ENCODE peak calls at places on chromosomes 7 and 10, in six cellular contexts. One of them, this sample, is unnamed.

GRCh38 chr7:141551080-141551772 is at the start of gene AGK:
- DNase-seq in lower lobe of right lung: peak; percentile 78
- DNase-seq in tibial artery: peak; percentile 76
- DNase-seq in suprapubic skin: peak; percentile 74
- DNase-seq in AG10803: peak; percentile 76
- DNase-seq in dorsolateral prefrontal cortex: peak; percentile 62
- DNase-seq in this sample: peak; percentile 36

GRCh38 chr7:25517906-25518305 is 289.6 kb upstream of the NPVF start:
- DNase-seq in lower lobe of right lung: no peak
- DNase-seq in tibial artery: no peak
- DNase-seq in suprapubic skin: no peak
- DNase-seq in AG10803: no peak
- DNase-seq in dorsolateral prefrontal cortex: no peak
- DNase-seq in this sample: no peak

GRCh38 chr7:158353606-158354570 is 233.7 kb downstream of the PTPRN2 start:
- DNase-seq in lower lobe of right lung: no peak
- DNase-seq in tibial artery: peak; percentile 23
- DNase-seq in suprapubic skin: peak; percentile 25
- DNase-seq in AG10803: no peak
- DNase-seq in dorsolateral prefrontal cortex: peak; percentile 23
- DNase-seq in this sample: no peak

GRCh38 chr10:16116404-16117304 is 256.3 kb upstream of the MINDY3 start:
- DNase-seq in lower lobe of right lung: no peak
- DNase-seq in tibial artery: no peak
- DNase-seq in suprapubic skin: no peak
- DNase-seq in AG10803: peak; percentile 43
- DNase-seq in dorsolateral prefrontal cortex: no peak
- DNase-seq in this sample: no peak

GRCh38 chr7:99386584-99387238 is 12.2 kb downstream of the ARPC1B start:
- DNase-seq in lower lobe of right lung: no peak
- DNase-seq in tibial artery: no peak
- DNase-seq in suprapubic skin: no peak
- DNase-seq in AG10803: peak; percentile 41
- DNase-seq in dorsolateral prefrontal cortex: no peak
- DNase-seq in this sample: no peak

GRCh38 chr7:17362439-17363095 is 64.1 kb downstream of the AHR start:
- DNase-seq in lower lobe of right lung: no peak
- DNase-seq in tibial artery: no peak
- DNase-seq in suprapubic skin: peak; percentile 59
- DNase-seq in AG10803: peak; percentile 69
- DNase-seq in dorsolateral prefrontal cortex: no peak
- DNase-seq in this sample: no peak

GRCh38 chr10:99888623-99889022 is 106.2 kb downstream of the ABCC2 start:
- DNase-seq in lower lobe of right lung: no peak
- DNase-seq in tibial artery: no peak
- DNase-seq in suprapubic skin: no peak
- DNase-seq in AG10803: peak; percentile 78
- DNase-seq in dorsolateral prefrontal cortex: no peak
- DNase-seq in this sample: no peak

GRCh38 chr10:113305871-113306270 is 247.0 kb upstream of the HABP2 start:
- DNase-seq in lower lobe of right lung: no peak
- DNase-seq in tibial artery: no peak
- DNase-seq in suprapubic skin: no peak
- DNase-seq in AG10803: peak; percentile 76
- DNase-seq in dorsolateral prefrontal cortex: no peak
- DNase-seq in this sample: no peak

GRCh38 chr10:15719899-15720634 is at the start of gene ITGA8:
- DNase-seq in lower lobe of right lung: no peak
- DNase-seq in tibial artery: peak; percentile 85
- DNase-seq in suprapubic skin: no peak
- DNase-seq in AG10803: peak; percentile 33
- DNase-seq in dorsolateral prefrontal cortex: no peak
- DNase-seq in this sample: no peak

GRCh38 chr7:38178695-38179344 is 775 bp downstream of the STARD3NL start:
- DNase-seq in lower lobe of right lung: no peak
- DNase-seq in tibial artery: no peak
- DNase-seq in suprapubic skin: no peak
- DNase-seq in AG10803: peak; percentile 45
- DNase-seq in dorsolateral prefrontal cortex: no peak
- DNase-seq in this sample: no peak

GRCh38 chr10:88114368-88114767 is 250.9 kb downstream of the PTEN start:
- DNase-seq in lower lobe of right lung: peak; percentile 60
- DNase-seq in tibial artery: peak; percentile 76
- DNase-seq in suprapubic skin: no peak
- DNase-seq in AG10803: no peak
- DNase-seq in dorsolateral prefrontal cortex: no peak
- DNase-seq in this sample: no peak

GRCh38 chr7:631291-631711 is 95.2 kb upstream of the DNAAF5 start:
- DNase-seq in lower lobe of right lung: no peak
- DNase-seq in tibial artery: no peak
- DNase-seq in suprapubic skin: no peak
- DNase-seq in AG10803: no peak
- DNase-seq in dorsolateral prefrontal cortex: peak; percentile 30
- DNase-seq in this sample: no peak

GRCh38 chr10:91908358-91909177 is 718 bp downstream of the FGFBP3 start:
- DNase-seq in lower lobe of right lung: peak; percentile 83
- DNase-seq in tibial artery: peak; percentile 85
- DNase-seq in suprapubic skin: peak; percentile 74
- DNase-seq in AG10803: peak; percentile 70
- DNase-seq in dorsolateral prefrontal cortex: peak; percentile 69
- DNase-seq in this sample: no peak

GRCh38 chr10:11578802-11579255 is 32.6 kb downstream of the USP6NL start:
- DNase-seq in lower lobe of right lung: no peak
- DNase-seq in tibial artery: no peak
- DNase-seq in suprapubic skin: no peak
- DNase-seq in AG10803: no peak
- DNase-seq in dorsolateral prefrontal cortex: no peak
- DNase-seq in this sample: no peak

GRCh38 chr10:17984056-17984455 is 32.3 kb downstream of the SLC39A12 start:
- DNase-seq in lower lobe of right lung: no peak
- DNase-seq in tibial artery: no peak
- DNase-seq in suprapubic skin: no peak
- DNase-seq in AG10803: peak; percentile 70
- DNase-seq in dorsolateral prefrontal cortex: no peak
- DNase-seq in this sample: no peak

GRCh38 chr7:104328970-104329825 is 795 bp downstream of the LHFPL3 start:
- DNase-seq in lower lobe of right lung: no peak
- DNase-seq in tibial artery: no peak
- DNase-seq in suprapubic skin: no peak
- DNase-seq in AG10803: no peak
- DNase-seq in dorsolateral prefrontal cortex: no peak
- DNase-seq in this sample: no peak

GRCh38 chr10:13382759-13383753 is 35.0 kb upstream of the SEPHS1 start:
- DNase-seq in lower lobe of right lung: peak; percentile 89
- DNase-seq in tibial artery: no peak
- DNase-seq in suprapubic skin: peak; percentile 64
- DNase-seq in AG10803: no peak
- DNase-seq in dorsolateral prefrontal cortex: no peak
- DNase-seq in this sample: no peak

GRCh38 chr10:36256166-36256565 is 614.1 kb upstream of the FZD8 start:
- DNase-seq in lower lobe of right lung: no peak
- DNase-seq in tibial artery: no peak
- DNase-seq in suprapubic skin: no peak
- DNase-seq in AG10803: peak; percentile 75
- DNase-seq in dorsolateral prefrontal cortex: no peak
- DNase-seq in this sample: no peak

GRCh38 chr7:6246257-6246917 is 26.0 kb downstream of the CYTH3 start:
- DNase-seq in lower lobe of right lung: no peak
- DNase-seq in tibial artery: no peak
- DNase-seq in suprapubic skin: no peak
- DNase-seq in AG10803: peak; percentile 48
- DNase-seq in dorsolateral prefrontal cortex: no peak
- DNase-seq in this sample: no peak

GRCh38 chr7:16586081-16586874 is 59.3 kb downstream of the ANKMY2 start:
- DNase-seq in lower lobe of right lung: no peak
- DNase-seq in tibial artery: no peak
- DNase-seq in suprapubic skin: no peak
- DNase-seq in AG10803: no peak
- DNase-seq in dorsolateral prefrontal cortex: no peak
- DNase-seq in this sample: no peak

GRCh38 chr7:3277604-3278572 is 23.2 kb upstream of the SDK1 start:
- DNase-seq in lower lobe of right lung: no peak
- DNase-seq in tibial artery: no peak
- DNase-seq in suprapubic skin: no peak
- DNase-seq in AG10803: no peak
- DNase-seq in dorsolateral prefrontal cortex: no peak
- DNase-seq in this sample: no peak

GRCh38 chr7:17043012-17043877 is 161.5 kb upstream of the AGR3 start:
- DNase-seq in lower lobe of right lung: no peak
- DNase-seq in tibial artery: no peak
- DNase-seq in suprapubic skin: no peak
- DNase-seq in AG10803: peak; percentile 71
- DNase-seq in dorsolateral prefrontal cortex: no peak
- DNase-seq in this sample: no peak

GRCh38 chr10:12061124-12061523 is 7.6 kb upstream of the DHTKD1 start:
- DNase-seq in lower lobe of right lung: no peak
- DNase-seq in tibial artery: no peak
- DNase-seq in suprapubic skin: peak; percentile 3
- DNase-seq in AG10803: no peak
- DNase-seq in dorsolateral prefrontal cortex: no peak
- DNase-seq in this sample: no peak

GRCh38 chr7:121499526-121500123 is 103.5 kb upstream of the FAM3C start:
- DNase-seq in lower lobe of right lung: no peak
- DNase-seq in tibial artery: no peak
- DNase-seq in suprapubic skin: no peak
- DNase-seq in AG10803: no peak
- DNase-seq in dorsolateral prefrontal cortex: no peak
- DNase-seq in this sample: no peak

GRCh38 chr10:5293691-5294550 is 70.8 kb upstream of the UCN3 start:
- DNase-seq in lower lobe of right lung: peak; percentile 85
- DNase-seq in tibial artery: peak; percentile 72
- DNase-seq in suprapubic skin: no peak
- DNase-seq in AG10803: peak; percentile 33
- DNase-seq in dorsolateral prefrontal cortex: no peak
- DNase-seq in this sample: no peak
- TF ChIP-seq CTCF in lower lobe of right lung: peak; percentile 58
- TF ChIP-seq CTCF in tibial artery: no peak
- TF ChIP-seq CTCF in suprapubic skin: no peak
- TF ChIP-seq CTCF in AG10803: peak; percentile 55
- TF ChIP-seq CTCF in dorsolateral prefrontal cortex: no peak
- TF ChIP-seq CTCF in this sample: peak; percentile 60

DNA sequence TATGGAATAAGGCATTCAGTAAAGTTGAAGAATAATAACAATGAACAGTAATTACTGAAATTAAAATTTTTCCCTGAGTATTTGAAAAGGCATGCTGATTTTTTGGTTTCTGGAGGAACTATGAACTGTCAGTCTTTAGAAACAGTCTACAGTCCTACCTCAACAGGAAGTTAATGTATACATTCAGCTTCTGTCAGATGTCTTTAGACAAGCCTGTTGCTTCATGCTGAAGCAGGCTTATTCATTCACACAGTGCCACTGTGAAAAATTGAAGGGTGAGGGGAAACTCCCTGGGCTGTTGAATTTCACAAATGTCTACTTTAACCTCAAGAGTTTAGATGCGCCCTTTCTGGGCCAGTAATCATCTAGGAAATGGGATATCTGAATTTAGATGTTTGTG is 3.5 kb downstream of the NRF1 start:
- DNase-seq in lower lobe of right lung: no peak
- DNase-seq in tibial artery: no peak
- DNase-seq in suprapubic skin: no peak
- DNase-seq in AG10803: no peak
- DNase-seq in dorsolateral prefrontal cortex: no peak
- DNase-seq in this sample: no peak
- H3K4me3 ChIP-seq in lower lobe of right lung: no peak overlapping the region
- H3K4me3 ChIP-seq in tibial artery: no peak overlapping the region
- H3K4me3 ChIP-seq in suprapubic skin: no peak overlapping the region
- H3K4me3 ChIP-seq in AG10803: no peak overlapping the region
- H3K4me3 ChIP-seq in dorsolateral prefrontal cortex: no peak overlapping the region
- H3K4me3 ChIP-seq in this sample: no peak overlapping the region

DNA sequence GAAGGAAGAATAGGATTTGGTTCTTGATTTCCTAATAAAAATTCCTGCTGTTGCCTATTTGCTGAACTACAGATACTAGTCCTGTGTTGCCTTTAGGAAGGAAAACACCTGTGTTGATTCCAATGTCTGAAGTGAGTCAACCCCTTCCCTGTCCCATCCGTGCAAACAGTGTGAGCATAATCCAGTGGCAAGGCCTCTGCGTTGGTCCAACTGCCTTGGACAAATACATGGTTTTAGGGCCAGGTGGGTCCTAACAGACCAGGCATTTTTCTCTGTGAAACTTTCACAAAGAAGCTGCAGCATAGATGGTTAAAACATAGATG is 1.7 kb downstream of the PLA2G12B start:
- DNase-seq in lower lobe of right lung: no peak
- DNase-seq in tibial artery: no peak
- DNase-seq in suprapubic skin: no peak
- DNase-seq in AG10803: no peak
- DNase-seq in dorsolateral prefrontal cortex: no peak
- DNase-seq in this sample: no peak
- TF ChIP-seq CTCF in lower lobe of right lung: no peak
- TF ChIP-seq CTCF in tibial artery: no peak
- TF ChIP-seq CTCF in suprapubic skin: no peak
- TF ChIP-seq CTCF in AG10803: no peak
- TF ChIP-seq CTCF in dorsolateral prefrontal cortex: no peak
- TF ChIP-seq CTCF in this sample: no peak

GRCh38 chr7:42611529-42611928 is 300.3 kb downstream of the C7orf25 start:
- DNase-seq in lower lobe of right lung: no peak
- DNase-seq in tibial artery: no peak
- DNase-seq in suprapubic skin: no peak
- DNase-seq in AG10803: no peak
- DNase-seq in dorsolateral prefrontal cortex: no peak
- DNase-seq in this sample: no peak
- H3K4me3 ChIP-seq in lower lobe of right lung: no peak overlapping the region
- H3K4me3 ChIP-seq in tibial artery: no peak overlapping the region
- H3K4me3 ChIP-seq in suprapubic skin: no peak overlapping the region
- H3K4me3 ChIP-seq in AG10803: no peak overlapping the region
- H3K4me3 ChIP-seq in dorsolateral prefrontal cortex: no peak overlapping the region
- H3K4me3 ChIP-seq in this sample: no peak overlapping the region

GRCh38 chr7:115083935-115084334 is 162.0 kb downstream of the MDFIC start:
- DNase-seq in lower lobe of right lung: no peak
- DNase-seq in tibial artery: no peak
- DNase-seq in suprapubic skin: no peak
- DNase-seq in AG10803: no peak
- DNase-seq in dorsolateral prefrontal cortex: no peak
- DNase-seq in this sample: no peak

GRCh38 chr7:115088938-115089337 is 167.0 kb downstream of the MDFIC start:
- DNase-seq in lower lobe of right lung: no peak
- DNase-seq in tibial artery: no peak
- DNase-seq in suprapubic skin: no peak
- DNase-seq in AG10803: no peak
- DNase-seq in dorsolateral prefrontal cortex: no peak
- DNase-seq in this sample: no peak

GRCh38 chr7:115085421-115085820 is 163.5 kb downstream of the MDFIC start:
- DNase-seq in lower lobe of right lung: no peak
- DNase-seq in tibial artery: no peak
- DNase-seq in suprapubic skin: no peak
- DNase-seq in AG10803: no peak
- DNase-seq in dorsolateral prefrontal cortex: no peak
- DNase-seq in this sample: no peak

GRCh38 chr7:115087437-115087836 is 165.5 kb downstream of the MDFIC start:
- DNase-seq in lower lobe of right lung: no peak
- DNase-seq in tibial artery: no peak
- DNase-seq in suprapubic skin: no peak
- DNase-seq in AG10803: peak; percentile 80
- DNase-seq in dorsolateral prefrontal cortex: no peak
- DNase-seq in this sample: peak; percentile 75

GRCh38 chr7:115086146-115086841 is 164.4 kb downstream of the MDFIC start:
- DNase-seq in lower lobe of right lung: no peak
- DNase-seq in tibial artery: no peak
- DNase-seq in suprapubic skin: no peak
- DNase-seq in AG10803: no peak
- DNase-seq in dorsolateral prefrontal cortex: no peak
- DNase-seq in this sample: no peak
- TF ChIP-seq CTCF in lower lobe of right lung: no peak
- TF ChIP-seq CTCF in tibial artery: no peak
- TF ChIP-seq CTCF in suprapubic skin: no peak
- TF ChIP-seq CTCF in AG10803: no peak
- TF ChIP-seq CTCF in dorsolateral prefrontal cortex: no peak
- TF ChIP-seq CTCF in this sample: peak; percentile 2

This sample was measured in AG04450.